ENCODE peak calls at places on chromosomes 11 and 22, in ten cellular contexts. W, K, H, V, R, T, L, D, U and M are unnamed samples. For H3K4me1, the result is how much of the 10 kb centered on the place peaks cover.

GRCh38 chr22:41947181-41948080 is 479 bp upstream of the CENPM start:
- DNase-seq in W (no peak), K (no peak), H (no peak), V (no peak), R (no peak), T (no peak), L (no peak), D (peak), U (no peak), M (no peak)

GRCh38 chr11:100683107-100683506 is 4.0 kb upstream of the ARHGAP42 start:
- DNase-seq in W (no peak), K (no peak), H (no peak), V (no peak), R (no peak), T (no peak), L (no peak), D (no peak), U (no peak), M (no peak)

GRCh38 chr11:86241956-86242525 is 2.5 kb upstream of the EED start:
- DNase-seq in W (no peak), K (no peak), H (no peak), V (no peak), R (no peak), T (no peak), L (no peak), D (no peak), U (no peak), M (no peak)

GRCh38 chr22:17726561-17727243 is 47.6 kb downstream of the BID start:
- DNase-seq in W (no peak), K (no peak), H (no peak), V (no peak), R (no peak), T (no peak), L (no peak), D (no peak), U (no peak), M (no peak)

GRCh38 chr11:18367431-18367830 is 26.9 kb upstream of the LDHA start:
- DNase-seq in W (no peak), K (no peak), H (no peak), V (no peak), R (no peak), T (no peak), L (no peak), D (no peak), U (no peak), M (no peak)

GRCh38 chr11:62710001-62710345 is 2.5 kb downstream of the GNG3 start:
- DNase-seq in W (no peak), K (no peak), H (no peak), V (no peak), R (peak), T (no peak), L (no peak), D (no peak), U (no peak), M (no peak)

GRCh38 chr22:28955817-28956216 is 72.4 kb downstream of the ZNRF3 start:
- DNase-seq in W (no peak), K (peak), H (no peak), V (no peak), R (no peak), T (no peak), L (no peak), D (no peak), U (no peak), M (no peak)

GRCh38 chr11:2564008-2564530 is 119.3 kb downstream of the KCNQ1 start:
- DNase-seq in W (no peak), K (no peak), H (no peak), V (no peak), R (peak), T (no peak), L (no peak), D (no peak), U (no peak), M (no peak)

GRCh38 chr22:31647921-31648320 is 14.1 kb downstream of the PISD start:
- DNase-seq in W (no peak), K (no peak), H (no peak), V (no peak), R (no peak), T (no peak), L (no peak), D (no peak), U (no peak), M (no peak)

GRCh38 chr11:117730256-117730800 is 66.7 kb downstream of the DSCAML1 start:
- DNase-seq in W (no peak), K (no peak), H (no peak), V (no peak), R (no peak), T (no peak), L (no peak), D (no peak), U (no peak), M (peak)

GRCh38 chr11:77619576-77620198 is 17.9 kb downstream of the CLNS1A start:
- DNase-seq in W (no peak), K (no peak), H (peak), V (no peak), R (no peak), T (peak), L (peak), D (peak), U (no peak), M (no peak)

GRCh38 chr11:133947298-133947905 is 9.4 kb downstream of the IGSF9B start:
- DNase-seq in W (no peak), K (no peak), H (no peak), V (no peak), R (no peak), T (peak), L (peak), D (peak), U (no peak), M (peak)

GRCh38 chr11:41039592-41039991 is 419.9 kb downstream of the LRRC4C start:
- DNase-seq in W (no peak), K (no peak), H (no peak), V (no peak), R (no peak), T (no peak), L (no peak), D (no peak), U (no peak), M (no peak)

GRCh38 chr11:5226732-5227327 is at the start of gene HBB:
- DNase-seq in W (no peak), K (no peak), H (no peak), V (no peak), R (no peak), T (no peak), L (no peak), D (no peak), U (no peak), M (no peak)

DNA sequence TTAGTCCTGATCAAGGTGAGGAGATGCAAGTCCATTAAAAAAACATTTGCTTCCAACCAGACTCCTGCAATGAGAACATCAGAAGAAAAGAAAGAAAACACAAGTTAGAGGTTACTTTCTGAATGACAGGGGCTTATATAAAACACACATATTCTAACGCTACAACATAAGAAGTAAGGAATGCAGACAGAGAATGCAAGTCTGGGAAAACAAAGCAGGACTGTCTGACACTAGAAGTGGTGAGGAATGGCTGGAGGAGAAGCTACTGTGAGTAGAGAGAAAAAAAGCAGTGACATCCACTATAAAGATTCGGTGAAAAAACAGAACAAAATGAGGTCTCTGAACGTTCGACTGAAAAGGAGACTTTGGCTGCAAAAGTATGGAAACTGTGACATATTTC is 12.3 kb downstream of the TMEM216 start:
- DNase-seq in W (no peak), K (no peak), H (no peak), V (no peak), R (no peak), T (no peak), L (no peak), D (no peak), U (no peak), M (no peak)
- TF ChIP-seq POLR2AphosphoS5 in W (no peak), K (no peak), H (no peak), V (no peak), R (no peak), T (no peak), L (no peak), D (no peak), U (no peak), M (no peak)

GRCh38 chr11:114606003-114606801 is 10.6 kb upstream of the NXPE4 start:
- DNase-seq in W (no peak), K (no peak), H (no peak), V (no peak), R (no peak), T (no peak), L (no peak), D (no peak), U (no peak), M (no peak)
- H3K4me1 ChIP-seq in W (under half), K (under half), H (under half), V (under half), R (under half), T (under half), L (under half), D (under half), U (under half), M (under half)

GRCh38 chr22:22178566-22178965 is 66.0 kb upstream of the VPREB1 start:
- DNase-seq in W (no peak), K (no peak), H (no peak), V (no peak), R (no peak), T (no peak), L (no peak), D (no peak), U (no peak), M (no peak)

GRCh38 chr22:22181515-22181959 is 63.0 kb upstream of the VPREB1 start:
- DNase-seq in W (no peak), K (no peak), H (no peak), V (no peak), R (no peak), T (no peak), L (no peak), D (no peak), U (no peak), M (no peak)

GRCh38 chr22:22178992-22179391 is 65.6 kb upstream of the VPREB1 start:
- DNase-seq in W (no peak), K (no peak), H (no peak), V (no peak), R (no peak), T (no peak), L (no peak), D (no peak), U (no peak), M (no peak)

GRCh38 chr22:22180738-22181514 is 63.7 kb upstream of the VPREB1 start:
- DNase-seq in W (no peak), K (no peak), H (no peak), V (no peak), R (no peak), T (no peak), L (no peak), D (no peak), U (no peak), M (no peak)

GRCh38 chr22:22179858-22180257 is 64.7 kb upstream of the VPREB1 start:
- DNase-seq in W (no peak), K (no peak), H (no peak), V (no peak), R (no peak), T (no peak), L (no peak), D (no peak), U (no peak), M (no peak)
- H3K27ac ChIP-seq in W (no peak), K (no peak), H (no peak), V (no peak), R (no peak), T (no peak), L (no peak), D (no peak), U (no peak), M (no peak)

GRCh38 chr11:128300785-128301184 is 286.6 kb downstream of the ETS1 start:
- DNase-seq in W (no peak), K (no peak), H (no peak), V (no peak), R (no peak), T (no peak), L (no peak), D (no peak), U (no peak), M (no peak)

GRCh38 chr11:128305588-128305987 is 281.8 kb downstream of the ETS1 start:
- DNase-seq in W (no peak), K (no peak), H (no peak), V (no peak), R (no peak), T (no peak), L (no peak), D (no peak), U (no peak), M (no peak)

GRCh38 chr11:128303383-128303782 is 284.0 kb downstream of the ETS1 start:
- DNase-seq in W (no peak), K (no peak), H (no peak), V (no peak), R (no peak), T (peak), L (no peak), D (no peak), U (no peak), M (no peak)

GRCh38 chr11:128304666-128305485 is 282.5 kb downstream of the ETS1 start:
- DNase-seq in W (no peak), K (no peak), H (no peak), V (no peak), R (no peak), T (no peak), L (no peak), D (no peak), U (no peak), M (no peak)

DNA sequence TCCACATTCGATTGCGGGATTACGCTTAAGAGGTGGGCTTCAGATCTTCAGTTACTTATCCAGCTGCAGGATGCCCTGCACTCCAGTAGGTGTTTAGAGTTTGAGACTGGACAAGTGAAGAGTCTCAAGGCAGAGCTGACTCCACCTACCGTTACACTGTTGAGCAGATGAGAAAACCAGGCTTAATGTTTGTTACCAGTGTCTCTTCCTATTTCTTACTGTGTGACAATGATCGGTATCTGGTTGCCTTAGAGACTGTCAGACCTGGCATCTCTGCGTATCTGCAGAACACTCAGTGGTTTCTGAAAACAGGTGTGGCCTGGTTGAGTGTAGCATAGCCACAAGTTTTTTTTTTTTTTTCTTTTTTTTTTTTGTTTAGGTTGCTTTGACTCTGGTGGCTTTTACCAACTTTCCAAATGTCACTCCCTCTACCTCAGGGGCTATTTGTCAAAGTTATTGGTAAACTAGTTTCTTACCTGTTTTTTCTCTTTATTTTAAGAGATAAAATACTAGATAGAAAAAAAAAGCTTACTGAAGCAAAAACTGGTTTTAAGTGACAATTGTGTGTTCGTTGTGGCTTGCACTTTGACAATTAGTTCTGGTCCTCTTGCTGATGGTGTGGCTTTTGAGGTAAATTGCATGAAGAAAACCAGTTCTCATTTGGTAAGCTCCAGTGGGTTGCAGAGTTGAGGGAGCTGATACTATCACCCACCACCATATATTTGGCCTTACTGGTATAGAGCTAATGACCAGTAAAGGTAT is 284.8 kb downstream of the ETS1 start:
- DNase-seq in W (no peak), K (peak), H (no peak), V (no peak), R (no peak), T (no peak), L (no peak), D (no peak), U (no peak), M (no peak)
- TF ChIP-seq POLR2AphosphoS5 in W (no peak), K (peak), H (no peak), V (no peak), R (no peak), T (no peak), L (no peak), D (no peak), U (no peak), M (no peak)

GRCh38 chr11:45933131-45933821 is 10.8 kb downstream of the LARGE2 start:
- DNase-seq in W (no peak), K (no peak), H (no peak), V (no peak), R (peak), T (no peak), L (no peak), D (no peak), U (no peak), M (peak)
- H3K4me1 ChIP-seq in W (under half), K (under half), H (under half), V (under half), R (under half), T (under half), L (under half), D (under half), U (under half), M (half or more)

GRCh38 chr11:59189986-59190385 is 18.1 kb downstream of the DTX4 start:
- DNase-seq in W (no peak), K (no peak), H (no peak), V (no peak), R (no peak), T (no peak), L (peak), D (no peak), U (no peak), M (no peak)
- H3K27ac ChIP-seq in W (no peak), K (peak), H (no peak), V (no peak), R (no peak), T (no peak), L (no peak), D (no peak), U (no peak), M (peak)

GRCh38 chr11:123833095-123833494 is 26.9 kb upstream of the OR6M1 start:
- DNase-seq in W (no peak), K (no peak), H (no peak), V (no peak), R (no peak), T (no peak), L (no peak), D (no peak), U (no peak), M (no peak)
- TF ChIP-seq POLR2AphosphoS5 in W (no peak), K (no peak), H (no peak), V (no peak), R (no peak), T (no peak), L (no peak), D (no peak), U (no peak), M (no peak)

GRCh38 chr11:73204711-73205121 is 13.4 kb upstream of the P2RY2 start:
- DNase-seq in W (peak), K (peak), H (no peak), V (no peak), R (peak), T (no peak), L (no peak), D (no peak), U (peak), M (peak)
- H3K4me1 ChIP-seq in W (under half), K (under half), H (under half), V (under half), R (under half), T (under half), L (under half), D (under half), U (under half), M (under half)